ENCODE peak calls at places on chromosomes 7 and 10, in five cellular contexts. One of them, this sample, is unnamed.

GRCh38 chr10:89163265-89163995 is 43.7 kb downstream of the CH25H start:
- DNase-seq in transverse colon: peak
- DNase-seq in ovary: no peak
- DNase-seq in A549: no peak
- DNase-seq in sigmoid colon: peak
- DNase-seq in this sample: peak

GRCh38 chr7:126792501-126792900 is 460.2 kb downstream of the GRM8 start:
- DNase-seq in A549: no peak
- DNase-seq in transverse colon: no peak
- DNase-seq in ovary: no peak
- DNase-seq in sigmoid colon: no peak
- DNase-seq in this sample: no peak

GRCh38 chr10:16788125-16788524 is 29.1 kb downstream of the RSU1 start:
- DNase-seq in ovary: no peak
- DNase-seq in A549: no peak
- DNase-seq in transverse colon: no peak
- DNase-seq in sigmoid colon: no peak
- DNase-seq in this sample: no peak

GRCh38 chr10:33122014-33122788 is 164.2 kb upstream of the ITGB1 start:
- DNase-seq in transverse colon: no peak
- DNase-seq in A549: peak
- DNase-seq in ovary: peak
- DNase-seq in sigmoid colon: no peak
- DNase-seq in this sample: no peak

GRCh38 chr7:114791771-114792170 is 130.1 kb upstream of the MDFIC start:
- DNase-seq in A549: no peak
- DNase-seq in sigmoid colon: no peak
- DNase-seq in ovary: no peak
- DNase-seq in transverse colon: no peak
- DNase-seq in this sample: no peak

GRCh38 chr7:30476401-30477145 is 2.0 kb downstream of the NOD1 start:
- DNase-seq in transverse colon: no peak
- DNase-seq in sigmoid colon: peak
- DNase-seq in A549: no peak
- DNase-seq in ovary: no peak
- DNase-seq in this sample: no peak

GRCh38 chr10:124724279-124725027 is 19.7 kb downstream of the FAM53B start:
- DNase-seq in ovary: no peak
- DNase-seq in sigmoid colon: peak
- DNase-seq in transverse colon: peak
- DNase-seq in A549: no peak
- DNase-seq in this sample: no peak

GRCh38 chr10:100311307-100311706 is 18.7 kb downstream of the PKD2L1 start:
- DNase-seq in transverse colon: no peak
- DNase-seq in ovary: no peak
- DNase-seq in A549: peak
- DNase-seq in sigmoid colon: no peak
- DNase-seq in this sample: no peak

GRCh38 chr7:51350195-51350896 is 33.7 kb upstream of the COBL start:
- DNase-seq in A549: peak
- DNase-seq in transverse colon: peak
- DNase-seq in ovary: no peak
- DNase-seq in sigmoid colon: no peak
- DNase-seq in this sample: no peak

GRCh38 chr10:71270301-71270777 is 48.7 kb upstream of the SLC29A3 start:
- DNase-seq in ovary: no peak
- DNase-seq in sigmoid colon: no peak
- DNase-seq in A549: peak
- DNase-seq in transverse colon: peak
- DNase-seq in this sample: no peak

GRCh38 chr10:6231146-6231545 is 28.4 kb downstream of the PFKFB3 start:
- DNase-seq in sigmoid colon: no peak
- DNase-seq in A549: no peak
- DNase-seq in ovary: no peak
- DNase-seq in transverse colon: no peak
- DNase-seq in this sample: no peak

DNA sequence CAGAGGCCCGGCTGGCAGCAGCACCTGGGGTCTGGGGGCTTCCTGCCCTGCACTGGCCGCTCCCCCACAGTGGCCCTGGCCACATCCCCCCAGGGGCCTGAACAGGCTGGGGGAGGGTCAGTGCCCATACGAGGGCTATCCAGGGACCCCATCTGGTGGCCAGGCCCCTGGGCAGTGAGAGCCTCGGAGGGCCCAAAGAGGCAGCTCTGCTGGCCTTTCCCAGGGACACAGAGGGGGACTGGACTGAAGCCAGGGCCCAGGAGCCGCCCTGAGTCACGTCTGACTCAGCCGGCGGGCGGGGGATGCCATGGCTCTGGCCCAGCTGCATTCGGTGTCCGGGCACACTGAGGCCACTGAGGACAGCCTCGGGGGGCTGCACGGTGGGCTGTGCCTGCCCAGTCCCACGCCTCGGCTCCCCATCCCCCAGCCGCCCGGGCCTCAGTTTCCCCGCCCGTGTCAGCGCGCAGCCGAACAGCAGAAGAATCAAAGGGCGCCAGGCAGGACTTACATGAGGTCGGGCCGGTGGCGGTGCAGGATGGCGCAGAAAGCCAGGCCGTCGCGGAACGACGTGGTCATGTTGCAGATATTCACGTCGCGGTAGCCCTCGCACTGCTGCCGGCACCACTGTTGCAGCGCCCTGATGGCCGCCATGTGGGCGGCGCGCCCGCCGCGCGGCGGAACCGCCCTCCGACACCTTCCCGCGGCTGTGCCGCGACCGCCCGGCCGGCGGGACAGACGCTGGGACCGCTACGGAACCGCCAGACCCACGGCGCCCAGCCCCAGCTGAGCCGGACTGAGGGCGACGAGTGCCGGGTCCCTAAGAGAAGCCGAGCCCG is at the start of gene MICALL2:
- DNase-seq in A549: peak
- DNase-seq in ovary: peak
- DNase-seq in sigmoid colon: peak
- DNase-seq in transverse colon: peak
- DNase-seq in this sample: no peak
- TF ChIP-seq POLR2A in A549: peak
- TF ChIP-seq POLR2A in ovary: peak
- TF ChIP-seq POLR2A in sigmoid colon: peak
- TF ChIP-seq POLR2A in transverse colon: peak
- TF ChIP-seq POLR2A in this sample: peak

DNA sequence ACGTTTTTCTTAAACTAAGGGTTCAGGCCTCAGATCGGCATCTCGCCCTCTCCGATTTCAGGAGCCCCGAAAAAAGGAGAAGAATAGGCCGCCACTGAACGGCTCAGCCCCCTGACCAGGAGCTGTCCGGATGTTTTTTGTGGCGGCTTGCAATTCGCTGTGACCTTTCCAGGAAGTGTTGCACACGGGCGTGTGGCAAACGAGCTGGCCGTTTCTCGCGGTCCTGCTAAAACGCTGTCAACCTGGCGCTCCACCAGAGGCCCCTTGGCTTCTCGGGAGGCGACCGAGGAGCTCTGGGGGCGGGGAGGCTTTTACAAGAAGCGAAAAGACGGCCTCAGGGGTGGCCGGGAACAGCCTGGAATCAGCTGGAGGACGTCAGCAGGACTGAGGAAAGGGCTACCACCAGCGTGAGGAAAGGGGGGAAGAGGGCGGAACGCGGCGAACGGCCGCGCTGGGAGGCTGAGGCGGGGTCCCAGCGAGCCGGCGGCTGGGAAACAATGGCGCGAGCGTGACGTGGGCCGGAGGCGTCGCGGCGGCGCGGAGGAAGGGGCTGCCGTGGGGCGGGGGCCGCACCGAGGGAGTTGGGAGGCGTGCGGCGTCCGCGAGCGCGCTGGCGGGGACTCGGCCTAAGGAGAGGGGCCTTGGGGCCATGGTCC is 493 bp downstream of the NT5C2 start:
- DNase-seq in transverse colon: peak
- DNase-seq in ovary: peak
- DNase-seq in sigmoid colon: peak
- DNase-seq in A549: peak
- DNase-seq in this sample: peak
- TF ChIP-seq EP300 in transverse colon: no peak
- TF ChIP-seq EP300 in ovary: no peak
- TF ChIP-seq EP300 in sigmoid colon: no peak
- TF ChIP-seq EP300 in A549: no peak
- TF ChIP-seq EP300 in this sample: no peak

DNA sequence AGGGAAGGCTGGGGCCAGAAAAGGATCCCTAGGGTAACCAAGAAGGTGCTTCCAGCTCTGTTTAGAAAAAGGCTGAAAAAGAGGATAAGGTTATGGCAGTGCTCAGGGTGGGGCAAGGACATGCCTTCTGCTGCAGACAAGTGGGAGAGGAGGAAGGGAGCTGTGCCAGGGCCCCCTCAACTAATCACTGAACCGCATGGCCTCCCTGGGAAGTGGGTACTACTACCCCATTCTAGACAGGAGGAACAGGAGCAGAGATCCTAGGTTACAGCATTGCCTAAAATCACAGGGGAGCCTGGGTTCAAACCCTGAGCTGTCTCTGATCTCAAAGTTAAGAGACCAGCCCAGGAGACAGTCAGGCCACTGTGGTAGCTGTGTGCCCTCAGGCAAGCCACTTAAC is 149.7 kb downstream of the GRID1 start:
- DNase-seq in transverse colon: no peak
- DNase-seq in sigmoid colon: no peak
- DNase-seq in ovary: no peak
- DNase-seq in A549: no peak
- DNase-seq in this sample: no peak
- TF ChIP-seq POLR2A in transverse colon: no peak
- TF ChIP-seq POLR2A in sigmoid colon: no peak
- TF ChIP-seq POLR2A in ovary: no peak
- TF ChIP-seq POLR2A in A549: no peak
- TF ChIP-seq POLR2A in this sample: no peak

GRCh38 chr7:119963654-119964053 is 309.3 kb upstream of the KCND2 start:
- DNase-seq in sigmoid colon: no peak
- DNase-seq in transverse colon: no peak
- DNase-seq in A549: no peak
- DNase-seq in ovary: no peak
- DNase-seq in this sample: no peak
- TF ChIP-seq EP300 in sigmoid colon: no peak
- TF ChIP-seq EP300 in transverse colon: no peak
- TF ChIP-seq EP300 in A549: no peak
- TF ChIP-seq EP300 in ovary: no peak
- TF ChIP-seq EP300 in this sample: no peak

GRCh38 chr7:117015258-117016184 is 62.2 kb downstream of the ST7 start:
- DNase-seq in A549: no peak
- DNase-seq in sigmoid colon: no peak
- DNase-seq in transverse colon: no peak
- DNase-seq in ovary: no peak
- DNase-seq in this sample: no peak

GRCh38 chr7:117017017-117017451 is 63.7 kb downstream of the ST7 start:
- DNase-seq in sigmoid colon: no peak
- DNase-seq in transverse colon: no peak
- DNase-seq in ovary: no peak
- DNase-seq in A549: no peak
- DNase-seq in this sample: no peak

GRCh38 chr7:117012284-117013174 is 59.2 kb downstream of the ST7 start:
- DNase-seq in transverse colon: no peak
- DNase-seq in A549: peak
- DNase-seq in sigmoid colon: no peak
- DNase-seq in ovary: no peak
- DNase-seq in this sample: no peak

GRCh38 chr7:117014099-117014656 is 60.9 kb downstream of the ST7 start:
- DNase-seq in A549: no peak
- DNase-seq in sigmoid colon: no peak
- DNase-seq in ovary: no peak
- DNase-seq in transverse colon: no peak
- DNase-seq in this sample: no peak

GRCh38 chr7:117014673-117015133 is 61.4 kb downstream of the ST7 start:
- DNase-seq in transverse colon: peak
- DNase-seq in sigmoid colon: peak
- DNase-seq in ovary: peak
- DNase-seq in A549: no peak
- DNase-seq in this sample: no peak
- TF ChIP-seq POLR2A in transverse colon: no peak
- TF ChIP-seq POLR2A in sigmoid colon: no peak
- TF ChIP-seq POLR2A in ovary: no peak
- TF ChIP-seq POLR2A in A549: no peak
- TF ChIP-seq POLR2A in this sample: no peak

DNA sequence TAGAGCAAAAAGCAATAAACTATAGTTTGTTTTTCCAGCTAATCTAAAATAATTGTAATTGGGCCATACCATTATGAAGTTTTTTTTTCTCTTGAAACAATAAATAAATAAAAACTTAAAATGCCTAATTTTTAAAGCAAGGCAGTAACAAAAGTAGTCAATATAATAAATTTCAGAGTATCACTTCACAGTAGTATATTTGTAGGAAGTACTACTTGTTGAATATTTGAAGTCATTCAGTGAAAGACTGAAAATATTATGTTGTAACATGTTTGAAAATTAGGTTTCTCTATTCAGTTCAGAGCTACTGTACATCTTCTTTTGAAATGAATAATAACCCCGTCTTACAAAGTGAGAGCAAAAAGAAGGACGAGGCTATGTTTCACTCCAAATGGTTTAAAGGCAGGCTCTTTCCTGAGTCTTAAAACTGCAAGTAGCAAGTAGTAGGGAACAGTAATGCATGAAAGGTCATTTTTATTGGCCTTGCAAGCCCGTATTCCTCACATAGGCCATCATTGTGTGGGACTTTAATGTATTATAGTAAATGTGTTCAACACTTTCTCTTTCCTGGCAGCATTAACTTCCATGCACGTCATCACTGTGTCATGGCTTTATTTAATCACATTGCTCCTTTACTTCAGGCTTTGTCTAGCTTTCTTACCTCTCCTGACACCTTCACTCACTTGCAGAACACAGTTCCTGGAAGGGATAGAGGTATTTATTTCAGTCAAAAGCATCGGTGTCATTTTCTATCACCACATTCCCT is 141.4 kb downstream of the VTI1A start:
- DNase-seq in ovary: no peak
- DNase-seq in sigmoid colon: no peak
- DNase-seq in A549: no peak
- DNase-seq in transverse colon: no peak
- DNase-seq in this sample: no peak
- TF ChIP-seq EP300 in ovary: no peak
- TF ChIP-seq EP300 in sigmoid colon: no peak
- TF ChIP-seq EP300 in A549: no peak
- TF ChIP-seq EP300 in transverse colon: no peak
- TF ChIP-seq EP300 in this sample: no peak

GRCh38 chr10:60777696-60778213 is 523 bp upstream of the CDK1 start:
- DNase-seq in A549: no peak
- DNase-seq in ovary: no peak
- DNase-seq in transverse colon: no peak
- DNase-seq in sigmoid colon: no peak
- DNase-seq in this sample: no peak

GRCh38 chr10:60778978-60779668 is 845 bp downstream of the CDK1 start:
- DNase-seq in transverse colon: no peak
- DNase-seq in sigmoid colon: no peak
- DNase-seq in A549: no peak
- DNase-seq in ovary: no peak
- DNase-seq in this sample: no peak

GRCh38 chr10:60781678-60782077 is 3.4 kb downstream of the CDK1 start:
- DNase-seq in A549: no peak
- DNase-seq in ovary: no peak
- DNase-seq in sigmoid colon: no peak
- DNase-seq in transverse colon: no peak
- DNase-seq in this sample: no peak

GRCh38 chr10:60778214-60778977 is at the start of gene CDK1:
- DNase-seq in ovary: peak
- DNase-seq in A549: peak
- DNase-seq in sigmoid colon: peak
- DNase-seq in transverse colon: peak
- DNase-seq in this sample: peak
- TF ChIP-seq POLR2A in ovary: no peak
- TF ChIP-seq POLR2A in A549: peak
- TF ChIP-seq POLR2A in sigmoid colon: no peak
- TF ChIP-seq POLR2A in transverse colon: no peak
- TF ChIP-seq POLR2A in this sample: no peak